ENCODE peak calls at places on chromosomes 1 and 21, in six cellular contexts. One of them, this sample, is unnamed.

GRCh38 chr21:21668198-21668597 is 670.0 kb downstream of the NCAM2 start:
- DNase-seq in esophagus muscularis mucosa: no peak
- DNase-seq in uterus: no peak
- DNase-seq in Peyer's patch: no peak
- DNase-seq in A549: no peak
- DNase-seq in H54: no peak
- DNase-seq in this sample: no peak

GRCh38 chr21:37145635-37146111 is 72.6 kb downstream of the TTC3 start:
- DNase-seq in esophagus muscularis mucosa: no peak
- DNase-seq in uterus: no peak
- DNase-seq in Peyer's patch: no peak
- DNase-seq in A549: no peak
- DNase-seq in H54: peak
- DNase-seq in this sample: no peak

GRCh38 chr1:6419803-6420593 is at the start of gene HES2:
- DNase-seq in esophagus muscularis mucosa: no peak
- DNase-seq in uterus: no peak
- DNase-seq in Peyer's patch: no peak
- DNase-seq in A549: no peak
- DNase-seq in H54: peak
- DNase-seq in this sample: peak

GRCh38 chr1:118785246-118785645 is 202.9 kb downstream of the TBX15 start:
- DNase-seq in esophagus muscularis mucosa: no peak
- DNase-seq in uterus: no peak
- DNase-seq in Peyer's patch: no peak
- DNase-seq in A549: no peak
- DNase-seq in H54: no peak
- DNase-seq in this sample: no peak

GRCh38 chr21:38438476-38438893 is 59.8 kb downstream of the ERG start:
- DNase-seq in esophagus muscularis mucosa: no peak
- DNase-seq in uterus: peak
- DNase-seq in Peyer's patch: no peak
- DNase-seq in A549: peak
- DNase-seq in H54: no peak
- DNase-seq in this sample: peak

GRCh38 chr1:212024469-212025149 is 10.7 kb downstream of the INTS7 start:
- DNase-seq in esophagus muscularis mucosa: no peak
- DNase-seq in uterus: no peak
- DNase-seq in Peyer's patch: no peak
- DNase-seq in A549: no peak
- DNase-seq in H54: no peak
- DNase-seq in this sample: no peak

GRCh38 chr21:36489103-36489785 is 9.3 kb upstream of the CLDN14 start:
- DNase-seq in esophagus muscularis mucosa: no peak
- DNase-seq in uterus: no peak
- DNase-seq in Peyer's patch: no peak
- DNase-seq in A549: no peak
- DNase-seq in H54: no peak
- DNase-seq in this sample: no peak

GRCh38 chr1:39250460-39251240 is 46.2 kb downstream of the MACF1 start:
- DNase-seq in esophagus muscularis mucosa: no peak
- DNase-seq in uterus: no peak
- DNase-seq in Peyer's patch: no peak
- DNase-seq in A549: no peak
- DNase-seq in H54: no peak
- DNase-seq in this sample: no peak

GRCh38 chr1:224211262-224211962 is 28.4 kb downstream of the DEGS1 start:
- DNase-seq in esophagus muscularis mucosa: no peak
- DNase-seq in uterus: peak
- DNase-seq in Peyer's patch: no peak
- DNase-seq in A549: peak
- DNase-seq in H54: no peak
- DNase-seq in this sample: peak

GRCh38 chr1:58884706-58885661 is 101.1 kb upstream of the JUN start:
- DNase-seq in esophagus muscularis mucosa: no peak
- DNase-seq in uterus: no peak
- DNase-seq in Peyer's patch: no peak
- DNase-seq in A549: no peak
- DNase-seq in H54: no peak
- DNase-seq in this sample: peak

GRCh38 chr21:45507888-45508508 is 34.2 kb downstream of the SLC19A1 start:
- DNase-seq in esophagus muscularis mucosa: no peak
- DNase-seq in uterus: no peak
- DNase-seq in Peyer's patch: no peak
- DNase-seq in A549: no peak
- DNase-seq in H54: no peak
- DNase-seq in this sample: no peak

GRCh38 chr1:156767101-156767878 is at the start of gene PRCC:
- DNase-seq in esophagus muscularis mucosa: peak
- DNase-seq in uterus: peak
- DNase-seq in Peyer's patch: peak
- DNase-seq in A549: peak
- DNase-seq in H54: peak
- DNase-seq in this sample: peak

GRCh38 chr1:8104278-8105236 is 78.4 kb upstream of the ERRFI1 start:
- DNase-seq in esophagus muscularis mucosa: no peak
- DNase-seq in uterus: no peak
- DNase-seq in Peyer's patch: no peak
- DNase-seq in A549: no peak
- DNase-seq in H54: no peak
- DNase-seq in this sample: no peak

GRCh38 chr1:41918450-41919043 is at the start of gene HIVEP3:
- DNase-seq in esophagus muscularis mucosa: peak
- DNase-seq in uterus: no peak
- DNase-seq in Peyer's patch: no peak
- DNase-seq in A549: peak
- DNase-seq in H54: peak
- DNase-seq in this sample: no peak

GRCh38 chr1:94036721-94037120 is 84.2 kb downstream of the ABCA4 start:
- DNase-seq in esophagus muscularis mucosa: no peak
- DNase-seq in uterus: no peak
- DNase-seq in Peyer's patch: no peak
- DNase-seq in A549: no peak
- DNase-seq in H54: no peak
- DNase-seq in this sample: no peak

GRCh38 chr1:94962745-94963265 is 35.9 kb upstream of the CNN3 start:
- DNase-seq in esophagus muscularis mucosa: no peak
- DNase-seq in uterus: peak
- DNase-seq in Peyer's patch: peak
- DNase-seq in A549: no peak
- DNase-seq in H54: no peak
- DNase-seq in this sample: peak

GRCh38 chr1:39238476-39238875 is 34.0 kb downstream of the MACF1 start:
- DNase-seq in esophagus muscularis mucosa: no peak
- DNase-seq in uterus: peak
- DNase-seq in Peyer's patch: no peak
- DNase-seq in A549: no peak
- DNase-seq in H54: peak
- DNase-seq in this sample: no peak

GRCh38 chr21:38486221-38486620 is 12.1 kb downstream of the ERG start:
- DNase-seq in esophagus muscularis mucosa: no peak
- DNase-seq in uterus: no peak
- DNase-seq in Peyer's patch: no peak
- DNase-seq in A549: peak
- DNase-seq in H54: no peak
- DNase-seq in this sample: no peak

GRCh38 chr1:64459743-64460142 is 10.2 kb upstream of the CACHD1 start:
- DNase-seq in esophagus muscularis mucosa: no peak
- DNase-seq in uterus: no peak
- DNase-seq in Peyer's patch: no peak
- DNase-seq in A549: no peak
- DNase-seq in H54: no peak
- DNase-seq in this sample: no peak

GRCh38 chr1:26666855-26667254 is 29.0 kb upstream of the ARID1A start:
- DNase-seq in esophagus muscularis mucosa: no peak
- DNase-seq in uterus: no peak
- DNase-seq in Peyer's patch: no peak
- DNase-seq in A549: no peak
- DNase-seq in H54: no peak
- DNase-seq in this sample: no peak

GRCh38 chr1:90402893-90403849 is 313.9 kb downstream of the BARHL2 start:
- DNase-seq in esophagus muscularis mucosa: no peak
- DNase-seq in uterus: no peak
- DNase-seq in Peyer's patch: no peak
- DNase-seq in A549: peak
- DNase-seq in H54: peak
- DNase-seq in this sample: no peak

GRCh38 chr21:37073417-37074194 is 552 bp downstream of the TTC3 start:
- DNase-seq in esophagus muscularis mucosa: no peak
- DNase-seq in uterus: peak
- DNase-seq in Peyer's patch: peak
- DNase-seq in A549: peak
- DNase-seq in H54: peak
- DNase-seq in this sample: peak

GRCh38 chr1:43204394-43204793 is 32.3 kb downstream of the CFAP57 start:
- DNase-seq in esophagus muscularis mucosa: no peak
- DNase-seq in uterus: no peak
- DNase-seq in Peyer's patch: no peak
- DNase-seq in A549: no peak
- DNase-seq in H54: no peak
- DNase-seq in this sample: no peak

GRCh38 chr21:26570203-26570602 is 2.9 kb downstream of the CYYR1 start:
- DNase-seq in esophagus muscularis mucosa: no peak
- DNase-seq in uterus: peak
- DNase-seq in Peyer's patch: no peak
- DNase-seq in A549: no peak
- DNase-seq in H54: no peak
- DNase-seq in this sample: no peak

GRCh38 chr21:26572668-26573381 is at the start of gene CYYR1:
- DNase-seq in esophagus muscularis mucosa: no peak
- DNase-seq in uterus: no peak
- DNase-seq in Peyer's patch: no peak
- DNase-seq in A549: no peak
- DNase-seq in H54: no peak
- DNase-seq in this sample: no peak

GRCh38 chr21:26572026-26572425 is 1.1 kb downstream of the CYYR1 start:
- DNase-seq in esophagus muscularis mucosa: no peak
- DNase-seq in uterus: no peak
- DNase-seq in Peyer's patch: no peak
- DNase-seq in A549: no peak
- DNase-seq in H54: no peak
- DNase-seq in this sample: no peak
- TF ChIP-seq POLR2A in esophagus muscularis mucosa: no peak
- TF ChIP-seq POLR2A in uterus: no peak
- TF ChIP-seq POLR2A in Peyer's patch: no peak
- TF ChIP-seq POLR2A in A549: no peak
- TF ChIP-seq POLR2A in H54: no peak
- TF ChIP-seq POLR2A in this sample: no peak

DNA sequence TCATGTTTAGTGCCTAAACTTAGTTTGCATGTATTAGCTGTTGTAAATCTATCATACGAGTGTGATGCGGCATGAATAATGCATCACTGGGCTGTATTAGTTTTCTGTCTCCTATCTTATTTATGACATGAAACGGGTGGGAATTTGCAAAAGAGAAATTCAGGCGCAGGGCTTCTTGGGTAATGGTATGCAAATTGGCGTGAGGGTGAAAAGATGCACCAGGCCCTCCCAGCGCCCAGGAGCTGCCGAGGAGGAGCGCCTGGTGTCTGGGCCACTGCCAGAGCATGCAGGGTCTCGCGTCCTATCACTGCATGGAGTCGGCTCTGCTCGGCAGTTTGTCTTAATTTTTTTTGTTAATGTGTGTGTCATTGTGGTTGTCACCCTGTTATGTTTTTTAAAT is 82.9 kb upstream of the ACTL8 start:
- DNase-seq in esophagus muscularis mucosa: no peak
- DNase-seq in uterus: no peak
- DNase-seq in Peyer's patch: peak
- DNase-seq in A549: no peak
- DNase-seq in H54: no peak
- DNase-seq in this sample: no peak
- TF ChIP-seq POLR2A in esophagus muscularis mucosa: no peak
- TF ChIP-seq POLR2A in uterus: no peak
- TF ChIP-seq POLR2A in Peyer's patch: no peak
- TF ChIP-seq POLR2A in A549: no peak
- TF ChIP-seq POLR2A in H54: no peak
- TF ChIP-seq POLR2A in this sample: no peak

GRCh38 chr1:21847223-21848205 is 35.4 kb downstream of the LDLRAD2 start:
- DNase-seq in esophagus muscularis mucosa: no peak
- DNase-seq in uterus: no peak
- DNase-seq in Peyer's patch: no peak
- DNase-seq in A549: no peak
- DNase-seq in H54: no peak
- DNase-seq in this sample: no peak

GRCh38 chr1:21851430-21852250 is 39.6 kb downstream of the LDLRAD2 start:
- DNase-seq in esophagus muscularis mucosa: no peak
- DNase-seq in uterus: no peak
- DNase-seq in Peyer's patch: no peak
- DNase-seq in A549: no peak
- DNase-seq in H54: no peak
- DNase-seq in this sample: no peak

GRCh38 chr1:21849909-21850576 is 38.0 kb downstream of the LDLRAD2 start:
- DNase-seq in esophagus muscularis mucosa: no peak
- DNase-seq in uterus: no peak
- DNase-seq in Peyer's patch: no peak
- DNase-seq in A549: no peak
- DNase-seq in H54: no peak
- DNase-seq in this sample: no peak

GRCh38 chr1:21845646-21846641 is 33.9 kb downstream of the LDLRAD2 start:
- DNase-seq in esophagus muscularis mucosa: no peak
- DNase-seq in uterus: no peak
- DNase-seq in Peyer's patch: no peak
- DNase-seq in A549: no peak
- DNase-seq in H54: no peak
- DNase-seq in this sample: no peak

GRCh38 chr1:21848524-21849174 is 36.6 kb downstream of the LDLRAD2 start:
- DNase-seq in esophagus muscularis mucosa: no peak
- DNase-seq in uterus: no peak
- DNase-seq in Peyer's patch: no peak
- DNase-seq in A549: no peak
- DNase-seq in H54: no peak
- DNase-seq in this sample: no peak
- TF ChIP-seq POLR2A in esophagus muscularis mucosa: no peak
- TF ChIP-seq POLR2A in uterus: no peak
- TF ChIP-seq POLR2A in Peyer's patch: no peak
- TF ChIP-seq POLR2A in A549: no peak
- TF ChIP-seq POLR2A in H54: no peak
- TF ChIP-seq POLR2A in this sample: no peak

GRCh38 chr1:207031632-207032258 is 811 bp downstream of the C1orf116 start:
- DNase-seq in esophagus muscularis mucosa: no peak
- DNase-seq in uterus: no peak
- DNase-seq in Peyer's patch: no peak
- DNase-seq in A549: no peak
- DNase-seq in H54: no peak
- DNase-seq in this sample: no peak

GRCh38 chr1:207028884-207029283 is 3.7 kb downstream of the C1orf116 start:
- DNase-seq in esophagus muscularis mucosa: no peak
- DNase-seq in uterus: no peak
- DNase-seq in Peyer's patch: no peak
- DNase-seq in A549: no peak
- DNase-seq in H54: no peak
- DNase-seq in this sample: no peak

GRCh38 chr1:207031016-207031415 is 1.5 kb downstream of the C1orf116 start:
- DNase-seq in esophagus muscularis mucosa: no peak
- DNase-seq in uterus: no peak
- DNase-seq in Peyer's patch: no peak
- DNase-seq in A549: no peak
- DNase-seq in H54: no peak
- DNase-seq in this sample: no peak

GRCh38 chr1:207029991-207030521 is 2.5 kb downstream of the C1orf116 start:
- DNase-seq in esophagus muscularis mucosa: no peak
- DNase-seq in uterus: no peak
- DNase-seq in Peyer's patch: no peak
- DNase-seq in A549: no peak
- DNase-seq in H54: no peak
- DNase-seq in this sample: no peak

GRCh38 chr1:207030522-207031009 is 2.0 kb downstream of the C1orf116 start:
- DNase-seq in esophagus muscularis mucosa: no peak
- DNase-seq in uterus: no peak
- DNase-seq in Peyer's patch: no peak
- DNase-seq in A549: no peak
- DNase-seq in H54: no peak
- DNase-seq in this sample: no peak
- TF ChIP-seq POLR2A in esophagus muscularis mucosa: no peak
- TF ChIP-seq POLR2A in uterus: no peak
- TF ChIP-seq POLR2A in Peyer's patch: peak
- TF ChIP-seq POLR2A in A549: no peak
- TF ChIP-seq POLR2A in H54: no peak
- TF ChIP-seq POLR2A in this sample: no peak